ENCODE peak calls at places on chromosomes 11 and 22, in seven cellular contexts. Q is astrocyte of the cerebellum, T is AG10803, R is AG04450, H is retinal pigment epithelial cell, P is heart left ventricle, D is stomach. Y is an unnamed sample.

GRCh38 chr22:44023404-44024287 is 456 bp upstream of the PARVB start:
- DNase-seq in D (peak), Q (no peak), T (peak), R (no peak), H (no peak), P (peak), Y (peak)

GRCh38 chr22:38570841-38571364 is 920 bp upstream of the DMC1 start:
- DNase-seq in D (peak), R (no peak), T (peak), H (no peak), Q (no peak), P (peak), Y (peak)

GRCh38 chr11:131597875-131598274 is 227.5 kb downstream of the NTM start:
- DNase-seq in P (no peak), T (no peak), R (no peak), H (no peak), D (no peak), Q (no peak), Y (no peak)

GRCh38 chr11:27183672-27184457 is 143.2 kb downstream of the BBOX1 start:
- DNase-seq in T (peak), P (no peak), H (no peak), R (peak), Q (peak), D (peak), Y (peak)

GRCh38 chr11:2444301-2445106 is at the start of the genes KCNQ1 and TRPM5:
- DNase-seq in H (no peak), R (no peak), T (no peak), Q (no peak), D (peak), P (peak), Y (peak)

GRCh38 chr11:112478806-112479205 is 218.1 kb upstream of the PLET1 start:
- DNase-seq in H (no peak), Q (no peak), D (no peak), R (no peak), T (no peak), P (no peak), Y (no peak)

GRCh38 chr11:57402188-57403066 is 12.0 kb upstream of the PRG2 start:
- DNase-seq in P (no peak), Q (no peak), T (no peak), D (no peak), R (no peak), H (no peak), Y (no peak)

GRCh38 chr11:31821235-31821764 is 10.2 kb upstream of the PAX6 start:
- DNase-seq in P (no peak), D (no peak), H (no peak), T (no peak), R (no peak), Q (no peak), Y (no peak)

GRCh38 chr22:32583921-32584335 is 109.3 kb downstream of the FBXO7 start:
- DNase-seq in R (no peak), T (peak), P (no peak), H (no peak), Q (no peak), D (no peak), Y (no peak)

DNA sequence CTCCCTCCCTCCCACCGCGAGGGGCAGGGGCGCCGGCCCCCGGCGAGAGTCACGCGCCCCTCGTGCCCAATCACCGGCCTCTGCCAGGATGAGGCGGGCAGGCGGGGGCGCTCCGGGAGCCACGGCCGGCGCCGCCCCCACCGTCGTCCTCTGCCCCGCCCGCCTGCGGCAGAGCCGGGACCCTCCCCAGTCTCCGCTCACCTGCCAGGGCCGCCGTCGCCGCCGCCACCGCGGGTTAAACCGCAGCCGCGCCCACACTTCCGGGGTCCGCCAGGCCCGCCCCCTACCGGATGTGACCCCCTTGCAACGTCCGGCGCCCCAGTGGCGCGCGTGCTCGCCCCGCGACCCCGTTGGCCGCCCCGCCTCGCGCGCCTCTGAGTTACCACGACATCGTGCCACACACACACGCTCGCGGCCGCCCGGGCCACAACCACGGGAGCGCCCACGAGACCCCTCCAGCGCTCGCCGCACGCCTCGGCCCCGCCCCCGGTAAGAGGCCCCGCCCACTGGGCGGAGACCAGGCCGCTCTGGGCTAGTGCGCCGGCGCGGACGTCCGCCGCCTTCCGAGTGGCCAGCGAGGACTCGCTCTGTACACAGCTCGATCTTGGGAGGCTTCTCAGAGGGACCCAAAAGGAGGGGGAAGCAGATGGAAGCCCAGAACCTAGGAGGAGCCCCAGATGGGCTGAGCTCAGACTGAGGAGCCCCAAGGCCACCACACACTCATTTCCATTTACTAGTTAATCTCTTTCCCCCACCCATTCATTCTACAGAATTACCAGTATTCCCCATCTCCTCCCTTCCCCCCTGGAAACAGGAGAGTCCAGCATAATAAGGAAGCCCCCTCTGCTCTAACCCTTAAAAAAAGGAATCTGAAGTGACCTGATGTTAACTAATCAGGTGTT is at the start of gene VPS37C:
- DNase-seq in R (peak), T (peak), H (peak), P (peak), Q (peak), D (peak), Y (peak)
- TF ChIP-seq CTCF in R (no peak), T (no peak), H (peak), P (peak), Q (no peak), D (peak), Y (peak)

GRCh38 chr11:113895367-113896155 is 9.0 kb upstream of the HTR3B start:
- DNase-seq in H (no peak), D (no peak), P (no peak), Q (no peak), R (no peak), T (no peak), Y (no peak)

GRCh38 chr11:113901141-113901540 is 3.5 kb upstream of the HTR3B start:
- DNase-seq in P (no peak), Q (no peak), R (no peak), T (no peak), D (no peak), H (no peak), Y (peak)

GRCh38 chr11:113894421-113894996 is 10.1 kb upstream of the HTR3B start:
- DNase-seq in R (no peak), P (no peak), H (no peak), T (no peak), Q (no peak), D (no peak), Y (no peak)

GRCh38 chr11:113896156-113896879 is 8.3 kb upstream of the HTR3B start:
- DNase-seq in R (no peak), D (peak), P (no peak), H (no peak), T (peak), Q (no peak), Y (no peak)
- H3K4me3 ChIP-seq in R (no peak), D (no peak), P (no peak), H (no peak), T (no peak), Q (no peak), Y (no peak)

GRCh38 chr11:43573233-43573632 is 107.3 kb upstream of the HSD17B12 start:
- DNase-seq in Q (no peak), D (no peak), H (no peak), R (no peak), P (no peak), T (no peak), Y (no peak)
- TF ChIP-seq CTCF in Q (peak), D (no peak), H (peak), R (peak), P (peak), T (peak), Y (no peak)

GRCh38 chr11:118705796-118706545 is 26.5 kb upstream of the TREH start:
- DNase-seq in H (no peak), R (no peak), P (no peak), Q (no peak), D (no peak), T (no peak), Y (peak)
- H3K4me3 ChIP-seq in H (no peak), R (no peak), P (no peak), Q (no peak), D (no peak), T (no peak), Y (no peak)

DNA sequence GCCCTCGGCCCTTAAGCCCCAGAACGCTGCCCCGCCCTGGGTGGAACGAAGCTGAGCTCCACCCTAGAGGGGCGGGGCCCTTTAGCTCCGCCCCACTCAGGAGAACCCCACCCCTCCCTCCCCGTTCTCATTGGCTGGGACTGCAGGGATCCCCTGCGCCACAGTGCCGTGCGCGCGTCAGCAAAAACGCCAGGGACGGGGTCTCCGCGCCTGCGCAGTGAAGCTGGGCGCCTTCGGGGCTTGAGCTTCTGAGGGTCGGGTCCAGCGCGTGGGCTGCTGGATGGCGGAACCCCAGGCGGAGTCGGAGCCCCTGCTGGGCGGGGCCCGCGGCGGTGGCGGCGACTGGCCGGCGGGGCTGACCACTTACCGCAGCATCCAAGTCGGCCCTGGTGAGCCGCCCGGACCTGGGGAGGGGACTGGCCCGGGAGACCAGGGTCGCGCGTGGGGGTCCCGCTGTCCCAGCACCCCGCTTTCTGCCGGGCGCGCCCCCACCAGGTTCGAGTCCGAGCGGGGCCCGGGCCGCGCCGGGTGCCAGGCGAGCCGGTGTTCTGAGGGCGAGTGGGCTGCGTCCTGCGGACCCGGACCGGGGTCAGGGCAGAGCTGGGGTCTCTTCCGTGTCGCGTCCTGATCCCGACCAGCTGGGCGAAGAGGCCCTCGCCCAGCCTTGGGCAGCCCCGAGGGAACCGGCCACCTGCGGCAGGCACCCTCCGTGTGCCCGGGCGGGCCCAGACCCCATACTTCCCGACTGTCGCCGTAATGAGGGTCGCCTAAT is at the start of gene TPCN2:
- DNase-seq in H (peak), D (peak), Q (peak), R (peak), T (peak), P (peak), Y (peak)
- TF ChIP-seq CTCF in H (no peak), D (no peak), Q (no peak), R (no peak), T (no peak), P (no peak), Y (no peak)

GRCh38 chr22:39924286-39924685 is 23.4 kb downstream of the GRAP2 start:
- DNase-seq in D (no peak), R (no peak), H (no peak), Q (no peak), T (no peak), P (no peak), Y (no peak)

GRCh38 chr22:39925273-39925672 is 24.4 kb downstream of the GRAP2 start:
- DNase-seq in Q (no peak), R (no peak), P (no peak), H (no peak), T (no peak), D (no peak), Y (no peak)

GRCh38 chr22:39928556-39929401 is 27.9 kb downstream of the GRAP2 start:
- DNase-seq in R (no peak), P (no peak), Q (no peak), D (no peak), H (no peak), T (no peak), Y (no peak)

GRCh38 chr22:39927544-39927943 is 26.7 kb downstream of the GRAP2 start:
- DNase-seq in T (no peak), P (no peak), R (no peak), Q (no peak), H (no peak), D (no peak), Y (no peak)

GRCh38 chr22:39926175-39927152 is 25.6 kb downstream of the GRAP2 start:
- DNase-seq in T (no peak), Q (no peak), D (no peak), P (no peak), H (no peak), R (no peak), Y (no peak)
- H3K4me3 ChIP-seq in T (no peak), Q (no peak), D (peak), P (no peak), H (no peak), R (no peak), Y (peak)

DNA sequence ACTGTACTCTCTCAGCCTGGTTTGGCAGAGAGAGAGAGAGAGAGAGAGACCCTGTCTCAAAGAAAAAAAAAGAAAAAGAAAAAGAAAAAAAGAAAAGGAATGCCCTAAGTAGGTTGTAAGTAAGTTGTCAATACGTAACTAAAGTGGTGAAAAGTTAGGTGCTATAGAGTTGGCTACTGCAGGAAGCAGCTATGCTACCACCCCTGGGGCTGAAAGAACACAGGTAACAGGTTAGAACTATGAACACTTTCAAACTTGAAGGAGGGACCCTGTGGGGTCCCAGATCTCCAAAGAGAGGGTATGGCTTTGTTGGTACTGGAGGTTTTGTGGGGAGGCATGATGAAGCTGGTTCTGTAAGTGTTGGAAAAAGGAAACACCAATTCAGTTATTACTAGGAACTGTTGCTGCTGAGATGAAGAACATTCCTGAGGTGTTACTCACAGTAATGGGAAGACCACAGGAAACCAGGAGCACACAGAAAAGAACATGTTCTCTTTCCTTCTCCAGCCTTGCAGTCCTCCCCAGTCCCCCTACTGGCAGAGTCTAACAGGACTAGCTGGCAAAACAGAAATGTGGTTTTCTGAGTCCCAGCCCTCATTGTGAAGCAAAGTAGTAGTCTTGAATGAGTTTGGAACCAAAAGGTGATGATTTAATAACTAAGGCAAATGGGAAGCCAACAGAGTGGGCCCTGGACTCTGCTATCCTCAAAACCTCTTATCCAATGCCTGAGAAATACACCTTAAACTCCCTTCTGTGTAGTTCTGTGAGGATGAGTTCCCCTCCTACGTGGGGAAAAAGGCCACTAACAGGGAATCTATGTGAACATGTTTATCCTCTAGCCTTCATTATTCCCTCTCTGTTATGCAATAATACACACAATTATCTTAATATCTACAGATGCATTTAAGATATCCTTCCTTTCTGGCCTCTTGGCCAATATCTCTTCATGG is 427.0 kb upstream of the DDI1 start:
- DNase-seq in P (no peak), H (peak), D (no peak), T (peak), Q (peak), R (peak), Y (no peak)
- TF ChIP-seq CTCF in P (peak), H (peak), D (no peak), T (peak), Q (peak), R (peak), Y (no peak)

GRCh38 chr11:111447931-111448330 is 64.3 kb downstream of the BTG4 start:
- DNase-seq in H (no peak), T (no peak), P (no peak), Q (no peak), R (no peak), D (no peak), Y (no peak)
- H3K4me3 ChIP-seq in H (no peak), T (no peak), P (no peak), Q (no peak), R (no peak), D (no peak), Y (no peak)

Y was measured in Peyer's patch.